ENCODE peak calls at places on chromosomes 13 and 19, in eight cellular contexts. One of them, this sample, is unnamed.

GRCh38 chr13:113493315-113493951 is 2.9 kb upstream of the DCUN1D2 start:
- DNase-seq in endothelial cell: no peak
- DNase-seq in neural crest cell: no peak
- DNase-seq in stimulated activated CD4-positive, alpha-beta T cell treated with anti-CD3 and anti-CD28 coated beads, Interleukin-15, amount 100 ng/mL, for 1 hour: no peak
- DNase-seq in brain microvascular endothelial cell: peak; percentile 79
- DNase-seq in NCI-H446: no peak
- DNase-seq in fibroblast of pulmonary artery: peak; percentile 94
- DNase-seq in B cell: no peak
- DNase-seq in this sample: peak; percentile 82

GRCh38 chr19:48445256-48445605 is 552 bp upstream of the GRWD1 start:
- DNase-seq in B cell: no peak
- DNase-seq in neural crest cell: no peak
- DNase-seq in fibroblast of pulmonary artery: peak; percentile 94
- DNase-seq in brain microvascular endothelial cell: peak; percentile 92
- DNase-seq in stimulated activated CD4-positive, alpha-beta T cell treated with anti-CD3 and anti-CD28 coated beads, Interleukin-15, amount 100 ng/mL, for 1 hour: no peak
- DNase-seq in endothelial cell: peak; percentile 48
- DNase-seq in NCI-H446: peak; percentile 85
- DNase-seq in this sample: peak; percentile 88

GRCh38 chr19:18194554-18195238 is 1.7 kb downstream of the MPV17L2 start:
- DNase-seq in NCI-H446: peak; percentile 40
- DNase-seq in neural crest cell: no peak
- DNase-seq in B cell: peak; percentile 77
- DNase-seq in fibroblast of pulmonary artery: peak; percentile 56
- DNase-seq in brain microvascular endothelial cell: no peak
- DNase-seq in stimulated activated CD4-positive, alpha-beta T cell treated with anti-CD3 and anti-CD28 coated beads, Interleukin-15, amount 100 ng/mL, for 1 hour: no peak
- DNase-seq in endothelial cell: peak; percentile 35
- DNase-seq in this sample: peak; percentile 63

GRCh38 chr13:44843403-44843802 is 145.9 kb downstream of the NUFIP1 start:
- DNase-seq in fibroblast of pulmonary artery: peak; percentile 63
- DNase-seq in endothelial cell: no peak
- DNase-seq in stimulated activated CD4-positive, alpha-beta T cell treated with anti-CD3 and anti-CD28 coated beads, Interleukin-15, amount 100 ng/mL, for 1 hour: no peak
- DNase-seq in B cell: no peak
- DNase-seq in neural crest cell: no peak
- DNase-seq in brain microvascular endothelial cell: peak; percentile 60
- DNase-seq in NCI-H446: no peak
- DNase-seq in this sample: peak; percentile 89

GRCh38 chr13:110506859-110507566 is 54.5 kb downstream of the RAB20 start:
- DNase-seq in B cell: no peak
- DNase-seq in brain microvascular endothelial cell: no peak
- DNase-seq in endothelial cell: no peak
- DNase-seq in fibroblast of pulmonary artery: peak; percentile 70
- DNase-seq in neural crest cell: no peak
- DNase-seq in NCI-H446: no peak
- DNase-seq in stimulated activated CD4-positive, alpha-beta T cell treated with anti-CD3 and anti-CD28 coated beads, Interleukin-15, amount 100 ng/mL, for 1 hour: no peak
- DNase-seq in this sample: no peak

GRCh38 chr13:114027046-114027760 is 53.3 kb upstream of the C13orf46 start:
- DNase-seq in fibroblast of pulmonary artery: no peak
- DNase-seq in neural crest cell: no peak
- DNase-seq in stimulated activated CD4-positive, alpha-beta T cell treated with anti-CD3 and anti-CD28 coated beads, Interleukin-15, amount 100 ng/mL, for 1 hour: no peak
- DNase-seq in brain microvascular endothelial cell: no peak
- DNase-seq in endothelial cell: no peak
- DNase-seq in NCI-H446: no peak
- DNase-seq in B cell: no peak
- DNase-seq in this sample: no peak

GRCh38 chr13:46347277-46347676 is 39.8 kb downstream of the RUBCNL start:
- DNase-seq in fibroblast of pulmonary artery: no peak
- DNase-seq in B cell: no peak
- DNase-seq in neural crest cell: no peak
- DNase-seq in endothelial cell: no peak
- DNase-seq in brain microvascular endothelial cell: no peak
- DNase-seq in NCI-H446: no peak
- DNase-seq in stimulated activated CD4-positive, alpha-beta T cell treated with anti-CD3 and anti-CD28 coated beads, Interleukin-15, amount 100 ng/mL, for 1 hour: no peak
- DNase-seq in this sample: no peak

GRCh38 chr13:92626274-92626673 is 600.3 kb upstream of the GPC6 start:
- DNase-seq in fibroblast of pulmonary artery: no peak
- DNase-seq in brain microvascular endothelial cell: no peak
- DNase-seq in B cell: no peak
- DNase-seq in stimulated activated CD4-positive, alpha-beta T cell treated with anti-CD3 and anti-CD28 coated beads, Interleukin-15, amount 100 ng/mL, for 1 hour: no peak
- DNase-seq in neural crest cell: no peak
- DNase-seq in endothelial cell: no peak
- DNase-seq in NCI-H446: no peak
- DNase-seq in this sample: no peak

GRCh38 chr19:53010494-53010893 is 3.2 kb upstream of the ERVV-1 start:
- DNase-seq in B cell: no peak
- DNase-seq in stimulated activated CD4-positive, alpha-beta T cell treated with anti-CD3 and anti-CD28 coated beads, Interleukin-15, amount 100 ng/mL, for 1 hour: no peak
- DNase-seq in fibroblast of pulmonary artery: no peak
- DNase-seq in endothelial cell: no peak
- DNase-seq in brain microvascular endothelial cell: no peak
- DNase-seq in neural crest cell: no peak
- DNase-seq in NCI-H446: no peak
- DNase-seq in this sample: no peak

GRCh38 chr19:16876904-16877361 is 11.9 kb upstream of the F2RL3 start:
- DNase-seq in stimulated activated CD4-positive, alpha-beta T cell treated with anti-CD3 and anti-CD28 coated beads, Interleukin-15, amount 100 ng/mL, for 1 hour: no peak
- DNase-seq in NCI-H446: no peak
- DNase-seq in brain microvascular endothelial cell: peak; percentile 46
- DNase-seq in endothelial cell: no peak
- DNase-seq in B cell: no peak
- DNase-seq in neural crest cell: no peak
- DNase-seq in fibroblast of pulmonary artery: no peak
- DNase-seq in this sample: peak; percentile 95

This sample was measured in MV-4-11.